ENCODE peak calls at places on chromosomes 4 and X, in five cellular contexts. R is HCT116, M is K562, C is endothelial cell of umbilical vein, E is GM23338. K is an unnamed sample.

GRCh38 chrX:113412106-113412505 is 571.5 kb upstream of the AMOT start:
- DNase-seq in M (no peak), E (no peak), C (no peak), R (no peak), K (no peak)

GRCh38 chr4:182644326-182645050 is 272.7 kb downstream of the DCTD start:
- DNase-seq in M (no peak), E (no peak), R (no peak), C (no peak), K (no peak)

GRCh38 chr4:21569638-21570037 is 378.9 kb downstream of the KCNIP4 start:
- DNase-seq in E (peak), C (no peak), R (no peak), M (no peak), K (no peak)

GRCh38 chr4:165779950-165780670 is 92.9 kb upstream of the TLL1 start:
- DNase-seq in C (no peak), E (no peak), R (no peak), M (no peak), K (no peak)

GRCh38 chrX:101252634-101253033 is 33.0 kb downstream of the DRP2 start:
- DNase-seq in C (no peak), E (no peak), M (no peak), R (no peak), K (no peak)

GRCh38 chrX:4850312-4850711 is 1136.9 kb upstream of the PRKX start:
- DNase-seq in R (no peak), M (no peak), E (no peak), C (no peak), K (no peak)

GRCh38 chr4:78424456-78424855 is 127.1 kb upstream of the ANXA3 start:
- DNase-seq in E (no peak), M (no peak), C (no peak), R (no peak), K (no peak)

GRCh38 chr4:169404959-169405358 is 134.2 kb upstream of the SH3RF1 start:
- DNase-seq in M (no peak), E (peak), C (peak), R (no peak), K (no peak)

GRCh38 chr4:76377922-76378321 is 43.0 kb downstream of the CCDC158 start:
- DNase-seq in C (peak), R (peak), M (peak), E (peak), K (no peak)

GRCh38 chr4:52783069-52783468 is 31.8 kb upstream of the ERVMER34-1 start:
- DNase-seq in E (no peak), M (no peak), C (no peak), R (no peak), K (no peak)

GRCh38 chr4:149690726-149691125 is 124.9 kb downstream of the IQCM start:
- DNase-seq in C (no peak), R (no peak), M (no peak), E (peak), K (no peak)

GRCh38 chr4:140888059-140888458 is 131.9 kb upstream of the TBC1D9 start:
- DNase-seq in C (no peak), M (no peak), R (no peak), E (no peak), K (no peak)

DNA sequence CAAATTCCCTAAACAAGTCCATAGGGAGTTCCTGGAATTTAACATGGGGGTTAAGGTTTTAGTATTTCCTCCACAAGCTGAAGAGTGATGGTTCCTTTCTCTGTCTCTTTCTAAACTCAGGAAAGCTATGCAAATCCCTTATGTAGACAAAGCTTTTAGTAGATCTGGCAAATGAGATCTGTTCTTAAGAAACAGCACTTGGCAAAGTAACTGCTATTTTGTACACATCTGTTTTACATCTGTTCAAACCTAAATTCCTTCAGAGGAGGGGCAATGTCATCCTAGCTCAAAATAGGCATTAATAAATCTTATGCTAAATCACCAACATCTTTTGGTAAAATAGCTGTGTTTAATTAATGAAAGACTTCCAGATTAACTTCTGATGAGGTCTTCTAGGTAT is 137.8 kb upstream of the TBC1D9 start:
- DNase-seq in C (no peak), M (no peak), E (no peak), R (no peak), K (peak)
- TF ChIP-seq POLR2AphosphoS5 in C (no peak), M (no peak), E (no peak), R (no peak), K (no peak)

GRCh38 chr4:4387531-4388311 is 819 bp downstream of the NSG1 start:
- DNase-seq in E (peak), R (no peak), M (no peak), C (no peak), K (no peak)

GRCh38 chr4:4385729-4386295 is 1.1 kb upstream of the NSG1 start:
- DNase-seq in C (no peak), R (no peak), M (no peak), E (no peak), K (no peak)

GRCh38 chr4:4386296-4386735 is 586 bp upstream of the NSG1 start:
- DNase-seq in C (no peak), E (peak), M (no peak), R (no peak), K (no peak)

GRCh38 chr4:4388418-4388817 is 1.5 kb downstream of the NSG1 start:
- DNase-seq in R (no peak), C (peak), M (no peak), E (no peak), K (no peak)

GRCh38 chr4:4386736-4387392 is at the start of gene NSG1:
- DNase-seq in E (peak), C (no peak), M (no peak), R (no peak), K (no peak)
- TF ChIP-seq EZH2 in E (no peak), C (peak), M (no peak), R (no peak), K (no peak)

GRCh38 chr4:18021720-18022571 is at the start of gene LCORL:
- DNase-seq in C (peak), M (peak), E (peak), R (peak), K (peak)

GRCh38 chr4:18020671-18021469 is 685 bp downstream of the LCORL start:
- DNase-seq in R (peak), M (peak), E (peak), C (peak), K (no peak)

GRCh38 chr4:18022572-18023039 is 1.1 kb upstream of the LCORL start:
- DNase-seq in E (no peak), R (no peak), C (no peak), M (no peak), K (no peak)

GRCh38 chr4:18021470-18021719 is 160 bp downstream of the LCORL start:
- DNase-seq in E (no peak), R (no peak), C (no peak), M (no peak), K (no peak)

GRCh38 chr4:18020145-18020670 is 1.3 kb downstream of the LCORL start:
- DNase-seq in E (peak), R (no peak), M (peak), C (peak), K (no peak)
- H3K27ac ChIP-seq in E (no peak), R (peak), M (peak), C (no peak), K (no peak)

DNA sequence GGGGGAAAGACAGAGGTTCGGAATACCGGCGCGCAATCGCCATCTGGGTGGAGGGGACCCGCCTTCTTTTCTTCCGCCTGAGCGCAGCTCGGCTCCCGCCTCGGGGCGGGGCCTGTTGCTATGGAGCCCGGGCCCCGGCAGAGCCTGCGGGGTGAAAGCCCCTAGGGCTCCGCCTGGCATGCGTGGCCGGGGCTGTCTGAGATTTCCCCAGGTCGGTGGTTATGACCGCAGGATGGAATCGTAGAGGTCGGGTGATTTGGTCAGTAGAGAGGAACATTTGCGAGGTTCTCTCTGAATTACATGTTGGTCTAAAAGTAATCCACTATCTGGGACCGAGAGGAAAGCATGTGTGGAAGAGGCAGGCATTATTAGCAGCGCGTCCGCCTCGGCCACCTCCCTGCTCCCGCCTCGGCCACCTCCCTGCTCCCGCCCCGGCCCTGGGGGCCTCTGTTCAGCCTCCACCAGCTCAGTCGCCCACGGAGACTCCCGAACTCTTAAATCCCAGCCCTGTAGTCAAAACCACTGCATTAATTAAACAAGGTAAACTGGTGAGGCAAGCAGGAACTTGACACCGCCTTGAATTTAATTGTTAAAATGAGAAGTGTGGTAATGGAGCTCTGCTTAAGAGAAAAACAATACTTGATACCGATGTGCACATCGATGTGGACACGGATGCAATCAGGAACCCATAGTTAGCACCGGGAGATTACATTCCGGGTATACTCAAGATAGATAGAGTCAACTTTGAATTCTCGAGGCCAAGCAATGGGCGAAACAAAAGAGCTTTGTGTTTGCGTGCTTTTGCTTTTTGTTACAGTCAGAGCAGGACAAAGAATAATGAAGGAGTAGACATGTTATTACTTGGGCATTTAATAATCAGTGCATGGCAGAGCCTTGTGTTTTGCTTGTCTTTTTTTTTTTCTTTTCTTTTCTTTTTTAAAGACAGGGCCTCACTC is 45.2 kb downstream of the TRIM2 start:
- DNase-seq in M (peak), E (peak), C (peak), R (peak), K (no peak)
- TF ChIP-seq POLR2AphosphoS5 in M (no peak), E (peak), C (peak), R (peak), K (peak)

DNA sequence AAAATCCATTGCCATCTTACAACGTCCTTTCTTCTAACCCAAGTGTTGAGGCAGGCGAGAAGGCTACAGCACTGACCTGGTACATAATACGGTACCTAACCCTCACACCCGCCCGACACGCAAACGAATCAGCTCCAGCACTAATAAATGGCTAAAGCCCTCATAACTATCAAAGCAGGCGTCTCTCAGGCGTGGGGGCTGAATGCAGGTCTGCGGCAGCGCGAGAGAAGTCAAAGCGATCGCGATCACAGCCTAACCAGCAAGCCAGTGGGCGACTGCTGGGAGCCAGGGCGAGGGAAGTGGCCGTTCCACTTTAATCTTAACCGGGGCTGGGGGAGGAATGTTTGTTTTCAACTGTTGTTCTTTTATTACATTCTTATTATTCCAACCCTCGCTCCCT is 1.5 kb downstream of the CDX4 start:
- DNase-seq in R (no peak), E (peak), M (no peak), C (no peak), K (no peak)
- TF ChIP-seq EZH2 in R (no peak), E (peak), M (no peak), C (no peak), K (no peak)

DNA sequence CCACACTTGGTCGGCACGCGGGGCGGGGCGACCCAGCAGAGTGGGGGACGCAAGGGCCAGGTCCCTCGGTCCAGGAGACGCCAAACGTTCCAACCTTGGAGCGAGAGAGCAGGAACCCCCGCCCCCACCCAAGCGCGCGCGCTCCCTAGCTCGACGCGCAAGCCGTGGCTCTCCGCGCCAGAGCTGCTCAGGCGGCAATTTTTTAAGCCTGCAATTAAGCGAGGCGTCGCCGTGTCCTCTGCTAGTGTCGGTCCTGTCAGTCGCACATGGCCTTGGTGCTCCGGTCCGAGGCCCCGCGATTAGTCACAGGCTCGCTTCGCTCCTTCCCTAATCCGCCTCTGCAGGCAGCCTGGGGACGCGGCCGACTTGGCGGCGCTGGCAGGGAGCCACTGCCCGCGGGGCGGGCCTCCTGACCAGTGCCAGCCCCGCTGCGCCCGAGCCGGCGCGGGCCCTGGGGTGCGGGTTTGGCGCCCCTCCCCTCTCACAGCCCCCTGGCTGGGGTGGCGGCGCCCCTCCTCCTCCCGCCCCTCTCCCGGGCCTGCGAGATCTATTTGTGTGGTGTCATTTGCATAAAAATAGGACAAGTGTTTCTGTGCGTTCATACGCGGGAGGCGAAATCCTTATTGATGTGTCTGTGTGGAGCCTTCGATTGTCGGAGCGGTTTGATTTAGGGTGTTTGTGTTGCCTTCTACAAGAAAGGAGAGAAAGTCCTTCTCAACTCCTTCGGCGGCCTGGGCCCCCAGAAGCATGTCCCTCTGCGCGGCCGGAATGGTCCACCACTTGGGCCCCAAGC is 9.7 kb upstream of the BCOR start:
- DNase-seq in R (peak), E (peak), M (peak), C (peak), K (no peak)
- H3K27ac ChIP-seq in R (peak), E (no peak), M (peak), C (peak), K (peak)

GRCh38 chr4:173414456-173414855 is 15.5 kb upstream of the SCRG1 start:
- DNase-seq in R (no peak), E (no peak), M (no peak), C (no peak), K (no peak)

GRCh38 chr4:173417833-173418232 is 18.9 kb upstream of the SCRG1 start:
- DNase-seq in R (no peak), M (no peak), E (no peak), C (peak), K (no peak)

GRCh38 chr4:173415092-173415491 is 16.2 kb upstream of the SCRG1 start:
- DNase-seq in E (no peak), M (no peak), R (no peak), C (no peak), K (peak)

GRCh38 chr4:173418636-173419035 is 19.7 kb upstream of the SCRG1 start:
- DNase-seq in E (no peak), R (no peak), C (peak), M (no peak), K (no peak)

GRCh38 chr4:173415885-173416658 is 17.2 kb upstream of the SCRG1 start:
- DNase-seq in C (no peak), M (no peak), E (peak), R (no peak), K (no peak)
- TF ChIP-seq POLR2AphosphoS5 in C (no peak), M (no peak), E (no peak), R (no peak), K (no peak)

DNA sequence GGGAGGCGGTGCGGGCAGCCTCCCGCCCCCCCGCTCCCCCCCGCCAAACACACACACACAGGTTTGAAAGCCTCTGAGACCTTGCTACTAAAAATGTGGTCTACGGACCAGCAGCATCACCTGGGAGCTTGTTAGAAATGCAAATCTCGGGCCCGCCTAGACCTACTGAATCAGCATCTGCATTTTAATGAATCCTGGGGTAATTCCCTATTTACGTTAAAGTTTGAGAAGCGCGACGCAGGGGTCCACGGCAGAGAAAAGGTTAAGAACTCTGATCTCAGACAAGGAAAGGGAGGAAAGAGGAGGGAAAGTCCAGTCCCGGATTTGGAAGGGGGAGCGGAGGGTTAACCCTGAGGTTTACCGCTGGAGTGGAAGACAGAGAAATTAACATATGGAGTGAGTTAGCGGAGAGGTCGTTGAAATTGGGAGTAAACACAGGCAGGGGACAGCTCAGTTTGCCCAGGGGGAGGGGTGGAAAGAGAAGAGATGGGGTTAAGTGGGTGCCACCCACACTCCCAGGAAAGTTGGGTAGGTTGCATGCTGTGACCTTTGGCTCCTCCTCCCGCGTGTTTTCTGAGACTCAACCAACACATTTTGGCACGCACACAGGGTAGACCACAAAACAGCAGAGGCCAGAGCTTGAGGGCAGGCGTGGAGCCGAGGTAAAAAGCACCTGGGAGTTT is 483.6 kb downstream of the BCOR start:
- DNase-seq in E (peak), C (no peak), M (no peak), R (no peak), K (no peak)
- TF ChIP-seq EZH2 in E (no peak), C (no peak), M (no peak), R (no peak), K (no peak)

DNA sequence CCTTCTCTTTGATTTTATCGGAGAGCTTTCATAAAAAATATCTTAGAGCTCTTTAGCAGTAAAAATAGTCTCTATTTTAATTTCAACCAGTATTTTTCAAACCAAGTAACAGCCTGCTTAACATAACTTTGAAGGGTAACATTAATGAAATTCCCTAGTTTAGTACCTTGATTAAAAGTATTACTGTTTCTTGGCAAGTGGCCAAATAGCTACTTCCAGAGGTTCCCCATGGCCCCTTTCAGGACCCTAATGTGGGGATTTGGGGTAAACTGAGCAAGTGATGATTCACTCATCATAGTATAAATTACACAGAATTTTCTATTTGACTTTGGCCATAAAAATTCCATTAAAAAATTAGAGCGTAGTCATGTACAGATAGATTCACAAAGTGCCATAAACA is 211.0 kb downstream of the CAMK2D start:
- DNase-seq in C (no peak), M (no peak), R (no peak), E (no peak), K (no peak)
- H3K27ac ChIP-seq in C (no peak), M (no peak), R (no peak), E (no peak), K (no peak)

K was measured in SK-N-MC.